ENCODE peak calls at places on chromosome X, in six cellular contexts. A is EH, X is Calu3, W is thoracic aorta, V is AG08396, Z is SW480. I is an unnamed sample.

GRCh38 chrX:16848541-16848940 is 21.6 kb downstream of the RBBP7 start:
- DNase-seq in A (no peak), X (no peak), W (no peak), V (no peak), Z (no peak), I (no peak)

GRCh38 chrX:48919360-48919821 is 567 bp upstream of the PIM2 start:
- DNase-seq in A (no peak), X (peak; percentile 22), W (no peak), V (no peak), Z (no peak), I (peak; percentile 49)

GRCh38 chrX:39766882-39767281 is 330.9 kb downstream of the BCOR start:
- DNase-seq in A (no peak), X (no peak), W (peak; percentile 33), V (no peak), Z (no peak), I (no peak)

GRCh38 chrX:30302957-30303356 is 6.2 kb downstream of the NR0B1 start:
- DNase-seq in A (peak; percentile 60), X (peak; percentile 16), W (no peak), V (peak; percentile 44), Z (no peak), I (no peak)

GRCh38 chrX:136146614-136147319 is 566 bp upstream of the FHL1 start:
- DNase-seq in A (no peak), X (no peak), W (no peak), V (no peak), Z (no peak), I (no peak)

GRCh38 chrX:97587171-97587570 is 703.5 kb downstream of the RPA4 start:
- DNase-seq in A (no peak), X (no peak), W (no peak), V (no peak), Z (no peak), I (no peak)

GRCh38 chrX:53685711-53686110 is 808 bp downstream of the HUWE1 start:
- DNase-seq in A (peak; percentile 3), X (no peak), W (no peak), V (no peak), Z (peak; percentile 34), I (no peak)

GRCh38 chrX:154775611-154776349 is 13.1 kb downstream of the DKC1 start:
- DNase-seq in A (no peak), X (no peak), W (no peak), V (peak; percentile 42), Z (no peak), I (no peak)

GRCh38 chrX:150966235-150966634 is 16.9 kb upstream of the HMGB3 start:
- DNase-seq in A (no peak), X (no peak), W (no peak), V (no peak), Z (no peak), I (no peak)

GRCh38 chrX:21479695-21480280 is 105.6 kb downstream of the CNKSR2 start:
- DNase-seq in A (peak; percentile 59), X (peak; percentile 11), W (no peak), V (peak; percentile 25), Z (peak; percentile 46), I (peak; percentile 64)

GRCh38 chrX:135389717-135390116 is 32.0 kb upstream of the SMIM10L2A start:
- DNase-seq in A (no peak), X (peak; percentile 52), W (no peak), V (no peak), Z (peak; percentile 82), I (no peak)

I was measured in B cell.